ENCODE peak calls at places on chromosome 7, in five cellular contexts. G is neural progenitor cell, T is pancreas, O is cardiac muscle cell, L is stomach. Y is an unnamed sample.

GRCh38 chr7:47087866-47088265 is 494.0 kb downstream of the TNS3 start:
- DNase-seq in G (no peak), T (no peak), O (no peak), L (no peak), Y (no peak)

GRCh38 chr7:130662426-130662825 is 6.1 kb downstream of the COPG2 start:
- DNase-seq in G (no peak), T (no peak), O (no peak), L (no peak), Y (no peak)

GRCh38 chr7:142807855-142808460 is 37.2 kb downstream of the PRSS2 start:
- DNase-seq in G (no peak), T (no peak), O (peak), L (no peak), Y (no peak)

GRCh38 chr7:38453187-38453586 is 178.0 kb downstream of the AMPH start:
- DNase-seq in G (peak), T (no peak), O (no peak), L (no peak), Y (no peak)

GRCh38 chr7:96870934-96871333 is 134.4 kb upstream of the DLX6 start:
- DNase-seq in G (no peak), T (no peak), O (no peak), L (no peak), Y (no peak)

GRCh38 chr7:131164025-131164899 is 163.4 kb upstream of the MKLN1 start:
- DNase-seq in G (no peak), T (no peak), O (peak), L (no peak), Y (no peak)

GRCh38 chr7:118467381-118467780 is 242.9 kb downstream of the ANKRD7 start:
- DNase-seq in G (no peak), T (no peak), O (no peak), L (no peak), Y (no peak)

GRCh38 chr7:70434376-70434775 is 697.6 kb upstream of the GALNT17 start:
- DNase-seq in G (no peak), T (no peak), O (no peak), L (no peak), Y (no peak)

GRCh38 chr7:50229964-50230363 is 74.6 kb upstream of the IKZF1 start:
- DNase-seq in G (peak), T (no peak), O (peak), L (no peak), Y (no peak)

GRCh38 chr7:46583606-46584005 is 662.5 kb upstream of the IGFBP3 start:
- DNase-seq in G (no peak), T (no peak), O (no peak), L (no peak), Y (no peak)

DNA sequence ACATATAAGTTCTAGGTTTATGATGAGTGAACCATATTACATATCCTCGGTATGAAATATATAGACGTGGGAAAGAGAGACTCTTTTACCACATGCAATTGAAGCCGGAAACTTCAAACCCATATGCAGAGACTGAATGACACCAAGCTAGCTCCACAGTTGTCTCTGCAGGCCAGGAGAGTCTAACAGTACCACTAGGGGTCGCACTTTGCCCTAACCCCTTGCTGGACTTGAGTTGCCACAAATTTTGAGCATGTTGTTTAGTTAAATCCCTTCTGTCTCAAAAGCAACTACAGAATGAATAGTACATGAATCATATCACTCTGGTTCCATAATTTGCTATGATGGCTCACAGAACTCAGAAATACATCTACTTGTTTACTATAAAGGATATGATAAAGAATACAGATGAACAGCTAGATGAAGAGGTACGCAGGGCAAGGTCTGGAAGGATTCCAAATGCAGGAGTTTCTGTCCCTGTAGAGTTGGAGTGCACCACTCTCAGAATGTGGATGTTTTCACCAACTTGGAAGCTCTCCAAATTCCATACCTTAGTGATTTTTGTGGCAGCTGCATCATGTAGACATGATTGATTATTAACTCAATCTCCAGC is 112.4 kb upstream of the YAE1 start:
- DNase-seq in G (peak), T (peak), O (peak), L (peak), Y (no peak)
- TF ChIP-seq CTCF in G (peak), T (peak), O (peak), L (no peak), Y (peak)

GRCh38 chr7:32070051-32070405 is 179 bp downstream of the PDE1C start:
- DNase-seq in G (no peak), T (no peak), O (no peak), L (no peak), Y (no peak)

GRCh38 chr7:32070406-32071360 is at the start of gene PDE1C:
- DNase-seq in G (peak), T (no peak), O (peak), L (no peak), Y (no peak)

GRCh38 chr7:32069251-32069650 is 956 bp downstream of the PDE1C start:
- DNase-seq in G (no peak), T (no peak), O (no peak), L (no peak), Y (no peak)

GRCh38 chr7:32066441-32066840 is 3.8 kb downstream of the PDE1C start:
- DNase-seq in G (no peak), T (no peak), O (no peak), L (no peak), Y (no peak)

GRCh38 chr7:32068411-32068905 is 1.7 kb downstream of the PDE1C start:
- DNase-seq in G (no peak), T (no peak), O (no peak), L (no peak), Y (no peak)
- H3K4me3 ChIP-seq in G (no peak), T (peak), O (no peak), L (no peak), Y (peak)

GRCh38 chr7:105000927-105001336 is 13.1 kb upstream of the KMT2E start:
- DNase-seq in G (no peak), T (no peak), O (no peak), L (no peak), Y (no peak)
- H3K27ac ChIP-seq in G (no peak), T (no peak), O (peak), L (peak), Y (no peak)

DNA sequence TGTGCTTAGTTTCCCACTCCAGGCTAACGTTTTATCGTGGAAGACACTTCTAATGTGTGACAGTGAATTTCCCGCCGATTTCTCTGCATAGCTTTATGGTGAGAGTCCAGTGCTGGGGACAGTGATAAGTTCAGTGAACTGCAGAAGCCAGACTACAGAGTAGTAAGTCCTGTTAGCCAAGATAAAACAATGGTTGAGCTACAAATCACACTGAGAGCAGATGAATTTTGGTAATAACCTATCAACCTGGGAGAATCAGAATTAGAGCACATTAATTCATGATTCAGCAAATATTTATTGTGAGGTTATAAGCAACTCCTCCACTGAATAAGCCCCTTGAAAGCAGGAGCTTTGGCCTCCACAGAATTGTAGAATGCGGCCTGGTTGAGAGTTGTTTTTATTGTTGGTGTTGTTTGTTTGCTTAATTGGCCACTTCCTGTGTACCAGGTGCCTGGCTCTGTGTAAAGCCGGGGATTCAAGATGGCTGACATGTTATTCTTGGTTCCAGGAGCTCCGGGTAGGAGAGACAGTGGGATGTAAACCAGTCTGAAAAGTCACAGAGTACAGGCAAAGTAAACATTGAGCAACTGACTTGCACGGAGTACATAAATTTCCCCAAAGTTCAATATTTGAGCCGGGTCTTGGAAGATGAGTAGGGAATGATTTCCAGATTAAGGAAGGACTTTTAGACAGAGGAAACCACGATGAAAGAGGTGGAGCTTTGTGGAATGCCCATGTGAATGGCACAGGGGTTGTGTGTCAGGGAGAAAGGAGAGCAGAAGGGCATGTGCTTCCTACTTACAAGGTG is 112.7 kb downstream of the SNX10 start:
- DNase-seq in G (no peak), T (no peak), O (no peak), L (no peak), Y (no peak)
- TF ChIP-seq CTCF in G (no peak), T (no peak), O (no peak), L (no peak), Y (no peak)

DNA sequence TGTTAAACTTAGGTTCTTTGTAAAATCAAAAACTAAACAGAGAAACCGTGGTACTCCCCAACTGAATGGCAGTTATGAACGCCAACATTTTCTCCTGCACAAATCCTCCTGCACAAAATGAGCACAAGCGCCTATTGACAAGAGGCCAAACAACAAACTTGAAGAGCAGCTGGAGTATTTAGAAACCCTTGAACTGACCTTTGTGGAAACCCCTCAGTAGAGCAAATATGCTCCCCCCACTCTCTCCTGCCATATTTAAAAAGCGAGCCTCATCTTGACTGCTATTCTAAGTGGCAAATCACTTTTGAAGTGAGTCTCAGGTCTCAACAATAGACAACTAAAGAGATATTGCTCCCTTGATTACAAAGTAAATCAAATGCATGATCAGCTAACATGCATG is 20.5 kb downstream of the LAMB1 start:
- DNase-seq in G (no peak), T (no peak), O (no peak), L (no peak), Y (no peak)
- H3K4me3 ChIP-seq in G (no peak), T (no peak), O (no peak), L (no peak), Y (no peak)

Y was measured in Peyer's patch.